ENCODE peak calls at places on chromosome 1, in six cellular contexts. A is activated T-helper 1 cell treated with anti-CD3 and anti-CD28 coated beads, Interleukin-12 subunit alpha, Interleukin-12 subunit beta, Interleukin-2, Interleukin-4 antibody, amounts not matched to agents 30 ng/mL and 10 ng/mL and 1 ng/mL, durations not matched to agents 14 hours and 24 hours and 36 hours; K is HTR-8/SVneo; F is BJ; R is CD8-positive, alpha-beta T cell; T is activated T-cell treated with anti-CD3 and anti-CD28 coated beads, Interleukin-2, amount 50 U/mL, for 72 hours. N is an unnamed sample.

GRCh38 chr1:224070521-224070920 is 43.4 kb upstream of the FBXO28 start:
- DNase-seq in A (no peak), K (no peak), F (no peak), R (no peak), T (no peak), N (no peak)

GRCh38 chr1:202164271-202165037 is 4.1 kb upstream of the PTPN7 start:
- DNase-seq in A (peak; percentile 78), K (no peak), F (no peak), R (peak; percentile 89), T (peak; percentile 79), N (no peak)

GRCh38 chr1:201229095-201229494 is 38.5 kb downstream of the IGFN1 start:
- DNase-seq in A (no peak), K (no peak), F (no peak), R (no peak), T (no peak), N (no peak)

GRCh38 chr1:147580200-147580557 is 38.9 kb downstream of the BCL9 start:
- DNase-seq in A (no peak), K (peak; percentile 8), F (no peak), R (no peak), T (no peak), N (peak; percentile 12)

GRCh38 chr1:246567258-246568235 is 1.3 kb downstream of the CNST start:
- DNase-seq in A (no peak), K (peak; percentile 27), F (peak; percentile 67), R (no peak), T (no peak), N (peak; percentile 88)

GRCh38 chr1:245874942-245875580 is 632.0 kb downstream of the SMYD3 start:
- DNase-seq in A (no peak), K (no peak), F (peak; percentile 97), R (no peak), T (no peak), N (peak; percentile 100)

GRCh38 chr1:2113620-2114135 is 63.5 kb downstream of the PRKCZ start:
- DNase-seq in A (no peak), K (no peak), F (no peak), R (no peak), T (no peak), N (no peak)

GRCh38 chr1:27275686-27276085 is 41.3 kb downstream of the WDTC1 start:
- DNase-seq in A (no peak), K (no peak), F (no peak), R (no peak), T (no peak), N (no peak)

GRCh38 chr1:206833741-206834140 is 31.7 kb upstream of the IL20 start:
- DNase-seq in A (no peak), K (no peak), F (no peak), R (no peak), T (no peak), N (no peak)

GRCh38 chr1:84939151-84939550 is 46.1 kb upstream of the LPAR3 start:
- DNase-seq in A (no peak), K (no peak), F (no peak), R (no peak), T (no peak), N (peak; percentile 52)

GRCh38 chr1:25128168-25128621 is 104.1 kb downstream of the SYF2 start:
- DNase-seq in A (no peak), K (no peak), F (no peak), R (no peak), T (no peak), N (no peak)

GRCh38 chr1:225657462-225657989 is 4.6 kb upstream of the ENAH start:
- DNase-seq in A (no peak), K (peak; percentile 67), F (peak; percentile 38), R (no peak), T (no peak), N (peak; percentile 71)

GRCh38 chr1:163535807-163536206 is 214.1 kb downstream of the NUF2 start:
- DNase-seq in A (no peak), K (no peak), F (no peak), R (no peak), T (no peak), N (peak; percentile 37)

GRCh38 chr1:2346691-2347408 is 44.5 kb downstream of the MORN1 start:
- DNase-seq in A (no peak), K (no peak), F (no peak), R (no peak), T (no peak), N (no peak)

GRCh38 chr1:13992489-13993285 is 292.7 kb downstream of the PRDM2 start:
- DNase-seq in A (no peak), K (no peak), F (no peak), R (no peak), T (no peak), N (peak; percentile 10)

GRCh38 chr1:37605061-37605650 is 9.4 kb upstream of the GNL2 start:
- DNase-seq in A (no peak), K (no peak), F (no peak), R (no peak), T (no peak), N (no peak)

GRCh38 chr1:39410915-39411436 is 80.5 kb upstream of the BMP8A start:
- DNase-seq in A (no peak), K (peak; percentile 64), F (peak; percentile 71), R (peak; percentile 77), T (peak; percentile 56), N (peak; percentile 95)

GRCh38 chr1:8745749-8746390 is 71.6 kb downstream of the RERE start:
- DNase-seq in A (no peak), K (no peak), F (no peak), R (no peak), T (no peak), N (no peak)

GRCh38 chr1:146036241-146036989 is 14.9 kb upstream of the HJV start:
- DNase-seq in A (no peak), K (no peak), F (no peak), R (no peak), T (no peak), N (no peak)

N was measured in cardiac fibroblast.